ENCODE peak calls at places on chromosomes 1 and 21, in four cellular contexts. T is neural progenitor cell, I is mesenchymal stem cell, N is IMR-90. Q is an unnamed sample.

GRCh38 chr1:110084226-110085078 is 14.0 kb upstream of the ALX3 start:
- DNase-seq in T (peak), I (peak), N (peak), Q (no peak)

GRCh38 chr1:241848680-241849344 is 808 bp downstream of the EXO1 start:
- DNase-seq in T (peak), I (no peak), N (no peak), Q (no peak)

GRCh38 chr1:180633092-180634045 is 1.5 kb downstream of the XPR1 start:
- DNase-seq in T (no peak), I (no peak), N (peak), Q (peak)

GRCh38 chr1:237012789-237013383 is 8.6 kb upstream of the MT1HL1 start:
- DNase-seq in T (no peak), I (no peak), N (no peak), Q (peak)

GRCh38 chr1:32291145-32291707 is 657 bp upstream of the HDAC1 start:
- DNase-seq in T (no peak), I (peak), N (peak), Q (peak)

GRCh38 chr1:10161121-10161520 is 49.2 kb upstream of the KIF1B start:
- DNase-seq in T (no peak), I (no peak), N (no peak), Q (no peak)

GRCh38 chr1:160726498-160727391 is 12.3 kb upstream of the SLAMF7 start:
- DNase-seq in T (peak), I (peak), N (peak), Q (peak)

GRCh38 chr1:216119600-216119999 is 303.6 kb downstream of the USH2A start:
- DNase-seq in T (peak), I (peak), N (peak), Q (peak)

GRCh38 chr21:41763996-41764395 is 2.9 kb downstream of the RIPK4 start:
- DNase-seq in T (no peak), I (no peak), N (no peak), Q (no peak)

GRCh38 chr1:217029311-217030157 is 306.3 kb upstream of the ESRRG start:
- DNase-seq in T (no peak), I (peak), N (peak), Q (peak)

GRCh38 chr1:84603941-84604830 is 29.9 kb upstream of the CTBS start:
- DNase-seq in T (peak), I (peak), N (peak), Q (peak)

GRCh38 chr1:55362558-55362957 is 147.4 kb upstream of the USP24 start:
- DNase-seq in T (no peak), I (peak), N (peak), Q (no peak)

GRCh38 chr1:73065585-73065984 is 783.2 kb upstream of the NEGR1 start:
- DNase-seq in T (peak), I (peak), N (no peak), Q (peak)

GRCh38 chr21:25889996-25890395 is 155.2 kb downstream of the GABPA start:
- DNase-seq in T (no peak), I (no peak), N (no peak), Q (no peak)

GRCh38 chr1:201332021-201332420 is 45.5 kb downstream of the TNNT2 start:
- DNase-seq in T (no peak), I (no peak), N (no peak), Q (no peak)

GRCh38 chr1:151853411-151853930 is at the start of gene THEM5:
- DNase-seq in T (no peak), I (no peak), N (no peak), Q (no peak)

GRCh38 chr1:165686121-165686970 is 12.0 kb downstream of the ALDH9A1 start:
- DNase-seq in T (peak), I (no peak), N (no peak), Q (peak)

GRCh38 chr1:54199151-54199764 is 572 bp downstream of the CYB5RL start:
- DNase-seq in T (no peak), I (peak), N (no peak), Q (no peak)

GRCh38 chr1:188365874-188366273 is 1537.1 kb downstream of the PLA2G4A start:
- DNase-seq in T (no peak), I (no peak), N (peak), Q (no peak)

GRCh38 chr1:13723810-13724209 is 23.8 kb downstream of the PRDM2 start:
- DNase-seq in T (no peak), I (peak), N (no peak), Q (no peak)

GRCh38 chr1:227894831-227895451 is 52.8 kb downstream of the WNT9A start:
- DNase-seq in T (no peak), I (no peak), N (no peak), Q (no peak)

GRCh38 chr1:210500831-210501230 is 172.1 kb downstream of the HHAT start:
- DNase-seq in T (no peak), I (no peak), N (peak), Q (no peak)

GRCh38 chr1:210499956-210500355 is 171.3 kb downstream of the HHAT start:
- DNase-seq in T (no peak), I (no peak), N (peak), Q (no peak)

GRCh38 chr1:210505601-210506564 is 177.2 kb downstream of the HHAT start:
- DNase-seq in T (no peak), I (no peak), N (no peak), Q (no peak)

DNA sequence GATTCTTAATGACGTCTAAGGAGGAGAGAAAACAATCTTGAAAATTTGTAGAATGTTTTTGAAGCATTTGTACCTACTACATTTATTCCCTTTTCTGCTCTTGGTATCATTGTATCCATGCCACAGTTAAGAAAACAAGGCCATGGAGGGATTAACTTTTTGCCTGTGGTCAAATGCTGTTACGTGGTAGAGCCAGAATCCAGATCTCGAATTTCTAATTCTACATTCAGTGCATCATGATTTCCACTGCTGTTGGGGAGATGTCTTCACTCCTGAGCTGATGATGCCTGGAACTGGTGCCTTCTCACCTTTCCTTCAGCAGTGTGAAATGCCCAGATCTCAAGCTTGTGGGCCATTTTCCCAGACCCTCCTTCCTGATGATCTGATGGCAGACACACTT is 175.6 kb downstream of the HHAT start:
- DNase-seq in T (no peak), I (no peak), N (no peak), Q (no peak)
- H3K9ac ChIP-seq in T (no peak), I (no peak), N (no peak), Q (no peak)

GRCh38 chr1:244316407-244316806 is 135.3 kb downstream of the ADSS2 start:
- DNase-seq in T (no peak), I (no peak), N (peak), Q (no peak)
- H3K27ac ChIP-seq in T (no peak), I (no peak), N (no peak), Q (no peak)

GRCh38 chr1:21939650-21940374 is 2.7 kb upstream of the HSPG2 start:
- DNase-seq in T (no peak), I (peak), N (peak), Q (peak)
- H3K9ac ChIP-seq in T (no peak), I (peak), N (no peak), Q (no peak)

DNA sequence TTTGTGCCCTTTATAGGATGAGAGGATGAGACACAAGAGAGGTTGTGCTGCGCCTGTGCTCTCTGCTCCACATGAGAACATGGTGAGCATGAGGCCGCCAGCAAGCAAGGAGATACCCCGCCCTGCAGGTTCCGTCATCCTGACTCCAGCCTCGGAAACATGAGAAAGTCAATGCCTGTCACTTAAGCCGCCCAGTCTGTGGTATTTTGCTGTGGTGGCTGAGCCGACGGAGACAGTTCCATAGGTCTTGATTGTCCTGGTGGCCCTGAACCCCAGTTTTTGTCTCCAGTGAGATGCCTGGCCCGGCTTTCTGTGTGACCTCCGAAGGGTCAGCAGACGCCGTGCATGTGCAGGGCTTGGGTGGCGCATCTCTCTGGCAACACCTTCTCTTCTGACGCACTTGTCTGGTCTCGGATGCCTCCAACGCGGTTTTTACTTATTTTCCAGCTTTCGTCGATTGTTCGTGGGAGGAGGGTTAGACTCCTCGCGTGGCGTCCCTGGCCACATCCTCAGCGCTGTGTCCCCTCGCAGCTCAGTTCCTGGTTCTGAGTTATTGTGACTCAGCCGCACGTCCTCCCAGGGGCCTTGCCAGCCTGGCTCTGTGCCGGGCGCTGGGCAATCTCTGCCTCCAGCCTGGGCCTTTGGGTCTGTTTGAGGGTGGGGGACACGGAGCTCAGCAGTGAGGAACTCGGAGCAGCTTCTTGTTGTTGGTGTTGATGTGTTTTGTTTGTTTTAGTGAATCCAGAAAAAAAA is 70.0 kb downstream of the FAAP20 start:
- DNase-seq in T (peak), I (no peak), N (no peak), Q (peak)
- H3K27ac ChIP-seq in T (no peak), I (no peak), N (no peak), Q (no peak)

Q was measured in PC-3.